ENCODE peak calls at places on chromosomes 4 and X, in four cellular contexts. K is effector memory CD4-positive, alpha-beta T cell; E is CD4-positive, CD25-positive, alpha-beta regulatory T cell; G is tibial artery. N is an unnamed sample.

GRCh38 chrX:149040873-149041535 is 464.1 kb downstream of the IDS start:
- DNase-seq in K (no peak), E (no peak), G (no peak), N (no peak)

GRCh38 chr4:126526335-126526734 is 1106.4 kb upstream of the INTU start:
- DNase-seq in K (no peak), E (no peak), G (no peak), N (no peak)

GRCh38 chr4:145815027-145815612 is 123.5 kb downstream of the ZNF827 start:
- DNase-seq in K (no peak), E (no peak), G (no peak), N (no peak)

GRCh38 chr4:81605278-81605677 is 133.6 kb upstream of the RASGEF1B start:
- DNase-seq in K (no peak), E (no peak), G (no peak), N (no peak)

GRCh38 chrX:2423293-2423692 is 77.5 kb downstream of the DHRSX start:
- DNase-seq in K (no peak), E (no peak), G (no peak), N (no peak)

GRCh38 chr4:18691431-18692200 is 670.1 kb upstream of the LCORL start:
- DNase-seq in K (no peak), E (no peak), G (no peak), N (no peak)

GRCh38 chr4:84499065-84499982 is at the start of gene NKX6-1:
- DNase-seq in K (no peak), E (no peak), G (peak; percentile 85), N (no peak)

GRCh38 chr4:165199722-165200121 is 7.6 kb upstream of the KLHL2 start:
- DNase-seq in K (no peak), E (no peak), G (no peak), N (no peak)

GRCh38 chr4:112031712-112032328 is 113.4 kb upstream of the FAM241A start:
- DNase-seq in K (no peak), E (no peak), G (no peak), N (no peak)

GRCh38 chr4:10183462-10183861 is 66.9 kb upstream of the WDR1 start:
- DNase-seq in K (no peak), E (no peak), G (no peak), N (no peak)

GRCh38 chr4:38688676-38689355 is 24.8 kb downstream of the KLF3 start:
- DNase-seq in K (no peak), E (no peak), G (no peak), N (no peak)

GRCh38 chr4:153335665-153336064 is 8.8 kb upstream of the MND1 start:
- DNase-seq in K (no peak), E (no peak), G (no peak), N (no peak)

GRCh38 chr4:41323706-41324105 is 67.0 kb downstream of the UCHL1 start:
- DNase-seq in K (no peak), E (no peak), G (no peak), N (no peak)

GRCh38 chr4:72631296-72631695 is 62.3 kb upstream of the ADAMTS3 start:
- DNase-seq in K (no peak), E (no peak), G (no peak), N (no peak)

GRCh38 chrX:16487620-16488380 is 162.2 kb upstream of the S100G start:
- DNase-seq in K (no peak), E (no peak), G (no peak), N (no peak)

GRCh38 chr4:7960790-7961655 is 21.4 kb upstream of the AFAP1 start:
- DNase-seq in K (no peak), E (no peak), G (no peak), N (no peak)

GRCh38 chr4:53586121-53586816 is 5.0 kb downstream of the LNX1 start:
- DNase-seq in K (no peak), E (no peak), G (no peak), N (no peak)

GRCh38 chr4:118904935-118905334 is 16.3 kb downstream of the SYNPO2 start:
- DNase-seq in K (no peak), E (no peak), G (no peak), N (no peak)

GRCh38 chrX:150475466-150475865 is 93.0 kb upstream of the MTM1 start:
- DNase-seq in K (no peak), E (no peak), G (no peak), N (no peak)

GRCh38 chr4:6562931-6563901 is 11.8 kb upstream of the MAN2B2 start:
- DNase-seq in K (no peak), E (no peak), G (no peak), N (no peak)

GRCh38 chr4:157838366-157838765 is 334.5 kb downstream of the GASK1B start:
- DNase-seq in K (no peak), E (no peak), G (no peak), N (no peak)

GRCh38 chr4:72886602-72887001 is 182.9 kb downstream of the COX18 start:
- DNase-seq in K (no peak), E (no peak), G (no peak), N (no peak)

GRCh38 chr4:89757154-89757723 is 79.7 kb downstream of the SNCA start:
- DNase-seq in K (no peak), E (no peak), G (no peak), N (no peak)

GRCh38 chrX:38117485-38117884 is 103.2 kb downstream of the SRPX start:
- DNase-seq in K (no peak), E (no peak), G (no peak), N (no peak)

GRCh38 chr4:88035292-88035691 is 27.9 kb downstream of the PKD2 start:
- DNase-seq in K (no peak), E (no peak), G (no peak), N (no peak)

GRCh38 chrX:68699960-68700746 is 52.7 kb downstream of the STARD8 start:
- DNase-seq in K (no peak), E (no peak), G (no peak), N (no peak)

GRCh38 chr4:110854021-110854678 is 231.3 kb upstream of the PITX2 start:
- DNase-seq in K (no peak), E (no peak), G (no peak), N (no peak)

GRCh38 chr4:184293552-184293951 is 75.9 kb upstream of the ENPP6 start:
- DNase-seq in K (no peak), E (no peak), G (no peak), N (no peak)

GRCh38 chr4:56655627-56656345 is 25.3 kb downstream of the HOPX start:
- DNase-seq in K (no peak), E (peak; percentile 23), G (no peak), N (no peak)

DNA sequence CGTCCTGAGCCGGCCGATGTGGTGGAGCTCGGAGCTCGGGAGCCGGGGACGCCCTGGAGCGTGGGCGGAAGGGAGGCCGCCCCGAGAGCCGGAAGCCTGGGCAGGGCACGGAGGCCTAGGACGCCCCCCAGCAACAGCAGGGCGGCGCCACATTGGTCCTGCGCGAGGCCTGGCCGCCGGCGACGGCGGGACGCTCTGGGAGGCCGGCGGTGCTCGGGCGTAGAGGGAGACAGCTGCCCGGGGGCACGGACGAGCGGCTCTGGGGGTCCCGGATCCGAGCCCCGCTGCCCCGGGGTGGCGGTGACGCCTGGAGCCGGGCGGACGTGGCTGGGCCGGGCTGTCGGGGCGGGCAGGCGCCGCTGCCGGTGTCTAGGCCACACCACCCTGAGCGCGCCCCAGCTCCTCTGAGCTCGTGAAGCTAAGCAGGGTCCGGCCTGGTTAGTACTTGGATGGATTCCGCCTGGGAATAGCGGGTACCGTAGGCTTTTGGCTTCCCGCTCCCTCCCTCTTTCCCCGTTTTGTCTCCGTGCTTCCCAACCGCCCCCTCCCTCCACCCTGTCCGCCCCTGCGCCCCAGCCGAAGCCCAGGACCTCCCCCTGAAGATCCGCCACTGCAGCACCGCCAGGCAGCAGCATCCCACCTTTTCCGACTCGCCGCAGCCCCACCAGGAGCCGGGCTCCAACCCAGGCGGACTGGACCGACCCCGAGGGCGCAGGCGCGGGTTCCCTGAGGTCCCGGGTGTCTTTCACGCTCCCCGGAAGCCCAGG is 12.1 kb downstream of the FRG2 start:
- DNase-seq in K (no peak), E (no peak), G (no peak), N (no peak)
- H3K9me3 ChIP-seq in K (no peaks in the 10 kb centered on the region), E (no peaks in the 10 kb centered on the region), G (no peaks in the 10 kb centered on the region), N (no peaks in the 10 kb centered on the region)

GRCh38 chrX:87706134-87706533 is 188.5 kb downstream of the KLHL4 start:
- DNase-seq in K (no peak), E (no peak), G (no peak), N (no peak)

GRCh38 chrX:87710580-87710979 is 193.0 kb downstream of the KLHL4 start:
- DNase-seq in K (no peak), E (no peak), G (no peak), N (no peak)
- H3K9me3 ChIP-seq in K (no peaks in the 10 kb centered on the region), E (no peaks in the 10 kb centered on the region), G (no peaks in the 10 kb centered on the region), N (no peaks in the 10 kb centered on the region)

DNA sequence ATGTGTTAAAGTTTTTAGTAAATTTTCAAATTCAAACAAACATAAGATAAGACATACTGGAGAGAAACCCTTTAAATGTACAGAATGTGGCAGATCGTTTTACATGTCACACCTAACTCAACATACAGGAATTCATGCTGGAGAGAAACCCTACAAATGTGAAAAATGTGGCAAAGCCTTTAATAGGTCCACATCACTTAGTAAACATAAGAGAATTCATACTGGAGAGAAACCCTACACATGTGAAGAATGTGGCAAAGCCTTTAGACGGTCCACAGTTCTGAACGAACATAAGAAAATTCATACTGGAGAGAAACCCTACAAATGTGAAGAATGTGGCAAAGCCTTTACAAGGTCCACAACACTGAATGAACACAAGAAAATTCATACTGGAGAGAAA is 32.8 kb downstream of the ZNF595 start:
- DNase-seq in K (no peak), E (no peak), G (no peak), N (no peak)
- H3K9me3 ChIP-seq in K (peaks cover 46% of the 10 kb centered on the region), E (peaks cover 74% of the 10 kb centered on the region), G (peaks cover 8% of the 10 kb centered on the region), N (peaks cover 27% of the 10 kb centered on the region)

GRCh38 chrX:47976254-47977151 is 27.3 kb downstream of the ZNF182 start:
- DNase-seq in K (no peak), E (no peak), G (no peak), N (no peak)
- H3K9me3 ChIP-seq in K (peaks cover 35% of the 10 kb centered on the region), E (peaks cover 77% of the 10 kb centered on the region), G (no peaks in the 10 kb centered on the region), N (peaks cover 33% of the 10 kb centered on the region)

DNA sequence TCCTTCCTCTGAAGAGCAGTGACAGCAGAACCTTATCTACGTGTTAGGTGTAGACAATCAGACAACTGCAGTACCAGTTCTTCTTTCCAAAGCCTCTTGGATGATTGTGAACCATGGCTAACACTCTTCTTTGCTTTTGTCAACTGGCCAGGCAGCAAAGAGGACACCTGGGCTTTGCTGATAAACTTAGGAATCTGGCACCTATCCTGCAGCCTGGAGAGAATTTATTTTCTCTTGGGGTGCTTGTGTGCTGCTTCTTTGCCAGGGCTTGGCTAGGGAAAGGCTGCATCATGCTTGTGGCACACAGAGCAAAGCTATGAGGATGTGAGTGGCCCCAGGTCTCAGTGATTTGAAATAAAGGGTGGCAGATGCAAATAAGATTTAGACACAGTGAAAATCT is 77.4 kb downstream of the ANAPC4 start:
- DNase-seq in K (no peak), E (no peak), G (no peak), N (no peak)
- H3K9me3 ChIP-seq in K (no peaks in the 10 kb centered on the region), E (no peaks in the 10 kb centered on the region), G (no peaks in the 10 kb centered on the region), N (no peaks in the 10 kb centered on the region)

N was measured in T-helper 17 cell.